ENCODE peak calls at places on chromosomes 13 and 19, in eight cellular contexts. T is heart left ventricle, V is tibial artery, Z is cardiac fibroblast, D is brain microvascular endothelial cell, K is coronary artery, C is AG10803, A is bronchial epithelial cell. G is an unnamed sample.
A peak's percentile ranks its signal among the peaks of the same experiment; 100 is the strongest.

GRCh38 chr13:40407567-40407966 is 258.9 kb downstream of the FOXO1 start:
- DNase-seq in K (no peak), Z (no peak), A (peak; percentile 48), V (no peak), C (no peak), D (no peak), T (no peak), G (no peak)

GRCh38 chr19:1239796-1240737 is 1.5 kb upstream of the ATP5F1D start:
- DNase-seq in A (peak; percentile 64), Z (peak; percentile 88), K (no peak), D (peak; percentile 67), T (peak; percentile 91), V (peak; percentile 81), C (peak; percentile 82), G (no peak)

GRCh38 chr13:25347156-25347555 is 24.6 kb upstream of the ATP8A2 start:
- DNase-seq in C (no peak), D (no peak), V (no peak), T (no peak), K (no peak), Z (no peak), A (no peak), G (no peak)

GRCh38 chr19:7348587-7349230 is at the start of gene ARHGEF18:
- DNase-seq in V (peak; percentile 35), D (no peak), Z (no peak), T (no peak), K (no peak), A (no peak), C (no peak), G (no peak)

GRCh38 chr13:105073041-105073440 is 1462.4 kb downstream of the EFNB2 start:
- DNase-seq in A (no peak), D (no peak), K (no peak), T (no peak), V (no peak), C (no peak), Z (no peak), G (no peak)

GRCh38 chr13:59398127-59398526 is 765.6 kb downstream of the DIAPH3 start:
- DNase-seq in C (no peak), D (peak; percentile 1), T (peak; percentile 24), V (no peak), A (no peak), K (no peak), Z (peak; percentile 30), G (no peak)

GRCh38 chr19:35755550-35756371 is 1.1 kb downstream of the HSPB6 start:
- DNase-seq in V (peak; percentile 87), C (peak; percentile 76), T (peak; percentile 86), D (peak; percentile 26), A (no peak), K (peak; percentile 98), Z (peak; percentile 77), G (no peak)

GRCh38 chr13:110479648-110480047 is 81.9 kb downstream of the RAB20 start:
- DNase-seq in D (no peak), A (no peak), C (no peak), T (peak; percentile 38), K (peak; percentile 91), V (peak; percentile 76), Z (no peak), G (no peak)

GRCh38 chr13:111460548-111461444 is 140.4 kb downstream of the TEX29 start:
- DNase-seq in C (peak; percentile 62), Z (peak; percentile 67), T (peak; percentile 22), D (peak; percentile 44), A (peak; percentile 4), K (peak; percentile 47), V (no peak), G (no peak)

GRCh38 chr19:52734340-52734892 is 428 bp downstream of the ZNF611 start:
- DNase-seq in C (peak; percentile 1), D (peak; percentile 32), T (peak; percentile 18), V (no peak), Z (no peak), K (peak; percentile 76), A (no peak), G (no peak)

GRCh38 chr13:94333131-94333820 is 146.2 kb downstream of the DCT start:
- DNase-seq in Z (no peak), V (no peak), D (no peak), C (no peak), K (no peak), T (no peak), A (no peak), G (no peak)

GRCh38 chr19:43643326-43643725 is 3.7 kb upstream of the CADM4 start:
- DNase-seq in T (no peak), V (no peak), Z (no peak), K (no peak), A (no peak), C (no peak), D (no peak), G (no peak)

GRCh38 chr19:19656451-19657396 is 6.8 kb downstream of the ATP13A1 start:
- DNase-seq in Z (no peak), A (no peak), T (no peak), D (no peak), K (no peak), V (no peak), C (no peak), G (no peak)

GRCh38 chr19:21568816-21569496 is 63.6 kb downstream of the ZNF429 start:
- DNase-seq in V (peak; percentile 80), A (peak; percentile 66), C (peak; percentile 74), Z (peak; percentile 95), D (peak; percentile 0), T (peak; percentile 92), K (peak; percentile 85), G (no peak)

DNA sequence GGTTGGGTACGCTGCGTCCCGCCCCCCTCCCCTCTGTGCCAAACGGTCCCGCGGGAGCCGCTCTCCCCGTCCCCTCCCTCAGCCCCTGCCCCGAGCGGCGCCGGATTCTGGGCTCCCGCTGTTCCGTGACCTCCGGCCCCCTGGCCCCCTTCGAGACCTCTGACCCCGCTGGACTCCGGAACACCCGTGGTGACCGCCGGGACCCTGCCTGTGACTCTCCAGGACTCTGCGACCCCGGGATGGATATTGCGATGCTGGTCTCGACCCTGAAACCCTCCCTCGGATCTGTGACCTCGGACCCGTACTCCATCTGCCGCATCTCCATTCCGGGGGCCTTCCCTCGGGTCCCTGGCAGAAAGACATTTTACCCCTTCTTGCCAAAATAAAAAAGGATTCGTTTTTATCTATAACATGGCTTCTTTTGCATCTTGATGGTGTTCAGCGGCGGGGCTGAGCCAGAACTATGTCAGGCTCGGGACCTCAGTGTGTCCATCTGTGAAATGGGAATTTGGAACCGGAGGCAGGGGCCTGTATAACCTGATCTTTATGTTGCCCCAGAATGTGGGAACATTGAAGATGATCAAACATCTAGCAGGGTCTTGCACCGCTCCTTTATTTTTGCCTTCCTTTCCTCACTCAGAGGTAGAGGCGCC is 654 bp upstream of the MEGF8 start:
- DNase-seq in C (no peak), T (no peak), D (no peak), K (no peak), Z (no peak), A (no peak), V (no peak), G (no peak)
- TF ChIP-seq CTCF in C (peak; percentile 94), T (no peak), D (no peak), K (no peak), Z (no peak), A (no peak), V (peak; percentile 76), G (peak; percentile 95)

DNA sequence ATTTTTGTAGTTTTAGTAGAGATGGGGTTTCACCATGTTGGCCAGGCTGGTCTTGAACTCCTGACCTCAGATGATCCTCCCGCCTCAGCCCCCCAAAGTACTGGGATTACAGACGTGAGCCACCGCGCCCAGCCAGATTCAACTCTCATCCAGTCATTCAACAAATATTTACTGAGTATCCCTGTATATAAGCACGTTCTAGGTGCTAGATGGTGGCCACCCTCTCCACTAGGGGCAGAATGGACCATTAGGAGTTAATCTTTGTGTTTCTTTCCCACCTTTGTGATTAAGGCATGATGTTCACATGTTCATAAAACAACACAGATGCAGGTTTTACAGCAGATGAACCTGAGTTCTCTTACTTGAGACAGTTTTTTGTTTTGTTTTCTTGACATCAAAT is 7.3 kb downstream of the SHKBP1 start:
- DNase-seq in Z (peak; percentile 36), D (peak; percentile 31), K (no peak), T (no peak), A (peak; percentile 45), C (no peak), V (no peak), G (no peak)
- TF ChIP-seq CTCF in Z (peak; percentile 24), D (peak; percentile 68), K (no peak), T (no peak), A (peak; percentile 30), C (peak; percentile 20), V (no peak), G (peak; percentile 54)

DNA sequence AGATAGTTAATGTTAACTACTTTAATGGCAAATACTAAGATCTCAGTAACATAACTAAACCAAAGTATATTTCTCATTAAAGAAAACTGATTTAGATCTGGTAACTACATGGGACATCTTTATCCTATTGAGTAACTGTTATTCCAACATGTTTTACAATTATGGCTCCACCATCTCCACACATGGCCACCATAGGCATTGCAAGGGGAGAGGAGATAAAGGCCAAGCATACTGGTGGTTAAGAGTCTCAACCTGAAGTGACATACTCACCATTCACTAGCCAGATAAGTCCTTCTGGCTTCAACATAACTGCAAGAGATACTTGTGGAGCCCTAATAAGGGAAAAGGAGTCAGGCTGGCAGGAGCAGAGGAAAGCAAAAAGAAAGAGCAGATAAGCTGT is 1586.4 kb upstream of the SPRY2 start:
- DNase-seq in A (peak; percentile 13), D (no peak), K (no peak), Z (no peak), C (no peak), T (no peak), V (no peak), G (no peak)
- TF ChIP-seq CTCF in A (no peak), D (peak; percentile 44), K (no peak), Z (no peak), C (no peak), T (no peak), V (no peak), G (no peak)

GRCh38 chr13:97161832-97162231 is 60.3 kb upstream of the MBNL2 start:
- DNase-seq in V (no peak), Z (no peak), K (no peak), D (no peak), C (no peak), T (no peak), A (no peak), G (no peak)

GRCh38 chr13:97165527-97166425 is 56.4 kb upstream of the MBNL2 start:
- DNase-seq in D (no peak), Z (no peak), V (no peak), T (no peak), A (no peak), K (no peak), C (no peak), G (no peak)

DNA sequence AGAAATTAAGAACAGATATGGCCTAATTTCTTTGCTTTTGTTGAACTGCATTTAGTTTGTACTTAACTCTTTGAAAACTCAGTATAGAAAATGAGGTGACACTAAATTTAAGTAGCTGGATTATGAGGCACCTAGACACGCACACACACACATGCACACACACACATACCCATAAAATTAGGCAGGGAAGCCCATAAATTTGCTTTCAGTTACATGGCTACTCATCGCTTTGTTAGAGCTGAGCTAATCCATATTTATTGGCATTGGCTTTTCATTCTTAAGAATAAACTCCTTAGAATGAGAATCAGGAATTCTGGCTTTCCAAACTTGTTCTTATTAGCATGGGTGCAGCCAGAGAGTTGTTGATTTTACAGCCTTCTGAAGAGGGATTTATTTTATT is 61.7 kb upstream of the MBNL2 start:
- DNase-seq in A (no peak), D (no peak), C (no peak), K (no peak), V (no peak), T (no peak), Z (no peak), G (no peak)
- TF ChIP-seq CTCF in A (no peak), D (no peak), C (no peak), K (no peak), V (no peak), T (no peak), Z (no peak), G (no peak)